ENCODE peak calls at places on chromosomes 2 and 18, in four cellular contexts. C is thoracic aorta, V is KBM-7, H is AG09319. A is an unnamed sample.

GRCh38 chr18:48629730-48630324 is 91.0 kb downstream of the CTIF start:
- DNase-seq in V (no peak), C (no peak), H (peak; percentile 97), A (no peak)

GRCh38 chr2:191539068-191539467 is 138.9 kb upstream of the NABP1 start:
- DNase-seq in V (peak; percentile 40), C (no peak), H (no peak), A (peak; percentile 65)

GRCh38 chr18:58305792-58306191 is 261.8 kb downstream of the NEDD4L start:
- DNase-seq in V (no peak), H (no peak), C (no peak), A (no peak)

GRCh38 chr2:60347781-60348180 is 205.7 kb downstream of the BCL11A start:
- DNase-seq in V (no peak), H (no peak), C (no peak), A (no peak)

GRCh38 chr2:166328147-166328546 is 47.6 kb downstream of the SCN9A start:
- DNase-seq in C (no peak), H (no peak), V (no peak), A (no peak)

GRCh38 chr2:227655454-227655853 is 11.2 kb upstream of the SCYGR5 start:
- DNase-seq in C (no peak), H (peak; percentile 34), V (no peak), A (peak; percentile 12)

GRCh38 chr18:13218376-13219011 is at the start of gene LDLRAD4:
- DNase-seq in V (peak; percentile 52), H (no peak), C (no peak), A (no peak)

GRCh38 chr18:77068321-77068841 is 64.2 kb downstream of the MBP start:
- DNase-seq in C (no peak), H (no peak), V (peak; percentile 75), A (no peak)

GRCh38 chr2:203625712-203626111 is 80.7 kb upstream of the CD28 start:
- DNase-seq in V (no peak), C (no peak), H (no peak), A (no peak)

GRCh38 chr2:64092502-64092901 is 51.7 kb downstream of the PELI1 start:
- DNase-seq in V (no peak), C (no peak), H (no peak), A (no peak)

GRCh38 chr2:46294185-46294836 is 2.9 kb upstream of the EPAS1 start:
- DNase-seq in V (no peak), H (no peak), C (no peak), A (peak; percentile 27)

GRCh38 chr18:42052137-42052708 is 97.2 kb downstream of the PIK3C3 start:
- DNase-seq in V (peak; percentile 18), H (no peak), C (no peak), A (peak; percentile 74)

GRCh38 chr2:124112255-124112654 is 87.2 kb downstream of the CNTNAP5 start:
- DNase-seq in C (no peak), H (no peak), V (no peak), A (no peak)

GRCh38 chr2:231937057-231937456 is 10.9 kb upstream of the NPPC start:
- DNase-seq in H (no peak), V (no peak), C (no peak), A (no peak)

GRCh38 chr2:38794235-38794946 is 16.4 kb downstream of the GEMIN6 start:
- DNase-seq in C (no peak), V (no peak), H (no peak), A (no peak)

GRCh38 chr2:230961091-230961491 is 34.8 kb upstream of the SPATA3 start:
- DNase-seq in V (no peak), H (no peak), C (no peak), A (no peak)

GRCh38 chr2:152396763-152397162 is 61.8 kb downstream of the FMNL2 start:
- DNase-seq in C (no peak), H (no peak), V (no peak), A (no peak)

GRCh38 chr18:5841518-5841917 is 53.8 kb downstream of the TMEM200C start:
- DNase-seq in H (no peak), V (no peak), C (no peak), A (no peak)

GRCh38 chr2:159117658-159118057 is 149.2 kb downstream of the TANC1 start:
- DNase-seq in C (no peak), H (no peak), V (no peak), A (no peak)

GRCh38 chr18:21303445-21303844 is 61.4 kb downstream of the GREB1L start:
- DNase-seq in V (no peak), C (no peak), H (no peak), A (no peak)

A was measured in OCI-M1.